ENCODE peak calls at places on chromosomes 4 and X, in nine cellular contexts. E, C, O, K, N, L, G, W and J are unnamed samples.

GRCh38 chr4:138438608-138439007 is 196.5 kb upstream of the SLC7A11 start:
- DNase-seq in E (no peak), C (no peak), O (no peak), K (no peak), N (no peak), L (no peak), G (no peak), W (no peak), J (no peak)

GRCh38 chrX:8726031-8726652 is 5.8 kb downstream of the ANOS1 start:
- DNase-seq in E (peak), C (no peak), O (no peak), K (no peak), N (no peak), L (no peak), G (no peak), W (no peak), J (no peak)

GRCh38 chr4:168453146-168453545 is 27.1 kb downstream of the DDX60L start:
- DNase-seq in E (no peak), C (no peak), O (no peak), K (no peak), N (no peak), L (no peak), G (no peak), W (no peak), J (no peak)

GRCh38 chr4:56958111-56958517 is 19.3 kb downstream of the NOA1 start:
- DNase-seq in E (no peak), C (no peak), O (no peak), K (peak), N (no peak), L (no peak), G (peak), W (peak), J (peak)

GRCh38 chr4:2250764-2251072 is 8.8 kb upstream of the HAUS3 start:
- DNase-seq in E (no peak), C (no peak), O (peak), K (no peak), N (peak), L (no peak), G (no peak), W (peak), J (no peak)

GRCh38 chr4:88077911-88078310 is 70.5 kb downstream of the PKD2 start:
- DNase-seq in E (no peak), C (no peak), O (no peak), K (no peak), N (no peak), L (no peak), G (no peak), W (no peak), J (no peak)

GRCh38 chrX:46327229-46328081 is 217.8 kb downstream of the ZNF674 start:
- DNase-seq in E (peak), C (no peak), O (no peak), K (peak), N (peak), L (no peak), G (no peak), W (peak), J (no peak)

GRCh38 chrX:102651242-102651967 is at the start of gene GPRASP1:
- DNase-seq in E (peak), C (peak), O (no peak), K (peak), N (peak), L (peak), G (peak), W (no peak), J (peak)

GRCh38 chr4:143514432-143514831 is 930 bp downstream of the SMARCA5 start:
- DNase-seq in E (peak), C (no peak), O (peak), K (peak), N (peak), L (peak), G (peak), W (peak), J (no peak)

GRCh38 chrX:106955004-106955772 is 35.0 kb downstream of the CLDN2 start:
- DNase-seq in E (no peak), C (no peak), O (no peak), K (peak), N (no peak), L (no peak), G (no peak), W (no peak), J (no peak)

DNA sequence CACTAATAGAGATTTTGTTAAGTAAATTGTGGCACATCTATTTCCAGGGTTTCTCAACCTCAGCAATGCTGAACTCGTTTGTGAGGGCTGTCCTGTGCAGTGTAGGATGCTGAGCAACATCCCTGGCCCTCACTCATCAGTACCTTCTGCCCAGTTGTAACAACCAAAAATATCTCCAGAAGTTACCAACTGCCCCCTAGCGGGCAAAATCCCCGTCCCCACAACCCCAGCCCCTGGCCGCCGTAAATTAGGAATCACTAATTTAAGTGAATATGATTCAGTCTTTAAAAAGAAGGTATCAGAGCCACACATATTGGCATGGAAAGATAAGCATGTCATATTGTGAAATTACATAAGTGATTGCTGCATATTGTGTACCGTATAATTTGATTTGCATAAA is 123.4 kb downstream of the ASB9 start:
- DNase-seq in E (peak), C (no peak), O (peak), K (no peak), N (peak), L (no peak), G (no peak), W (no peak), J (no peak)
- TF ChIP-seq CTCF in E (peak), C (peak), O (peak), K (peak), N (peak), L (peak), G (peak), W (no peak), J (no peak)

GRCh38 chrX:31213941-31214340 is 142.1 kb upstream of the FTHL17 start:
- DNase-seq in E (peak), C (no peak), O (no peak), K (no peak), N (peak), L (no peak), G (peak), W (no peak), J (no peak)
- TF ChIP-seq CTCF in E (peak), C (peak), O (peak), K (peak), N (peak), L (peak), G (peak), W (no peak), J (no peak)

GRCh38 chrX:21837056-21837455 is 2.4 kb upstream of the MBTPS2 start:
- DNase-seq in E (no peak), C (no peak), O (no peak), K (no peak), N (no peak), L (no peak), G (peak), W (no peak), J (no peak)
- TF ChIP-seq CTCF in E (peak), C (no peak), O (no peak), K (no peak), N (no peak), L (no peak), G (no peak), W (no peak), J (no peak)

GRCh38 chr4:139761461-139761860 is 95.8 kb downstream of the MGST2 start:
- DNase-seq in E (peak), C (no peak), O (no peak), K (peak), N (no peak), L (no peak), G (no peak), W (no peak), J (no peak)
- TF ChIP-seq CTCF in E (peak), C (no peak), O (peak), K (peak), N (peak), L (peak), G (no peak), W (no peak), J (no peak)

DNA sequence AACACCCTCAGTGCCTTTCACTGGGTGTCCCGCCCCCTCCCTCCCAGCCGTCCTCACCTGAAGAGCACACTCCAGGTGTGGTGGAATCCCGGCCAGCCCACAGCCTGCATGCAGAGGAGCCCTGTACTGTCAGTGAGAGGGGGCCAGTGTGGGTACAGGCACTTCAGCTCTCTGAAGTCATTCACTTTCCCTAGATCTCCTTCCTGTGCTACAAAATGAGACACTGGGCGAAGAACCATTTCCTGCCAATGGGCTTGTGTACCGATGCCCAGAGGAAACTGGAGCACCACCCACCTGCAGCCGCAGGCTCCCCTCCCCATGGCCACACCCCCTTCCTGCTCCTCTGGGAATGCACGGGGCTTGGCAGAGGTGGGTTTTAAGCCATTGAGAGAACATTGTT is 73.9 kb upstream of the C4orf50 start:
- DNase-seq in E (peak), C (no peak), O (no peak), K (no peak), N (peak), L (no peak), G (no peak), W (no peak), J (no peak)
- TF ChIP-seq CTCF in E (no peak), C (no peak), O (no peak), K (no peak), N (no peak), L (no peak), G (no peak), W (no peak), J (no peak)

DNA sequence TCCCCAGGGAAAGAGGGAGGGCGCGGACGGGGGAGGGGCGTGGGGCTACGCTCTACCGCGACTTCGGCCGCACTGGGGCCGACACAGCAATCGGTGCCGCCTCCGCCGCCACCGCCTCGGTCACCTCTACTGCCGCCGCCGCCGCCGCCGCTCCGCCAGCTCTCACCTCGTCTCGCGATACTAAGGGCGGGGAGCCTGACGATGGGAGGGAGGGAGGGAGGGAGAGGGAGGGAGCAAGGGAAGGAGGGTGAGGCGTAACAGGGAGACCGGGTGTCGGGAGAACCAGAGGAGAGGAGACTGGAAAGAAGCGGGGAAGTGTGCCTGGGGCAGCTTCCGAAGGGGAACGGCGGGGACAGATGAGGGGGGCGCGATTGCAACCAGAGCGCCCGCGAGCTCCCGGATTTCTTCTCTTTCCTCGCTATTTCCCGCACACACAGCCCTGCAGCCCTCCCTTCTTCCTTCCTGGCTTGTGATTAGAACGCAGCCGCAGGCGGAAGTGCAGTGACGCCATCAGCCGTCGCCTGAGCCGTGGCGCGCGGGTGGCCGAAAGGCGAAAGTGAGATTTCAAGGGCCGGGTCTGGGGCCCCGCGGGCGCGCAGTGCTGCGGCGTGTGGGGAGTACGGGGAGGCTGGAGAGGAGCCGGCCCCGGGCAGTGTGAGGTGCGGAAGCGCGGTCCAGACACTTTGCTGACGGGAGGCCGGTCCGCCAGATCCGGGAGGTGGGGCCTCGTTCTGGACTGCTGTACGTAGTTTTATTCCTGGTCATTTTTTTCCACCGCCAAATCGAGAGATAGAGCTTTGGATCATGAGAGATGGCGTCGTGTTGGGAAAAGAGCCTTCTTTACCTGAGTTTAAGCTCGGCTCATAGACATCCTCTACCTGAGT is at the start of gene ANKRD17:
- DNase-seq in E (peak), C (peak), O (peak), K (peak), N (peak), L (peak), G (peak), W (peak), J (peak)
- TF ChIP-seq CTCF in E (no peak), C (no peak), O (no peak), K (peak), N (no peak), L (peak), G (peak), W (no peak), J (no peak)